ENCODE peak calls at places on chromosomes 3 and 15, in four cellular contexts. L is endothelial cell of umbilical vein, B is brain microvascular endothelial cell, D is pancreas. V is an unnamed sample.

GRCh38 chr3:5302661-5303060 is 115.2 kb downstream of the EDEM1 start:
- DNase-seq in L (no peak), D (no peak), B (no peak), V (no peak)

GRCh38 chr3:126305427-126305826 is 51.8 kb downstream of the KLF15 start:
- DNase-seq in D (no peak), B (no peak), L (no peak), V (no peak)

GRCh38 chr3:168088106-168088722 is 7.5 kb downstream of the GOLIM4 start:
- DNase-seq in B (no peak), L (no peak), D (no peak), V (no peak)

GRCh38 chr15:69414702-69415161 is 583 bp downstream of the KIF23 start:
- DNase-seq in D (no peak), B (peak; percentile 92), L (peak; percentile 65), V (no peak)

GRCh38 chr3:177447938-177448337 is 250.7 kb upstream of the TBL1XR1 start:
- DNase-seq in D (peak; percentile 75), L (no peak), B (no peak), V (peak; percentile 92)

GRCh38 chr15:71051539-71051938 is 63.7 kb upstream of the THSD4 start:
- DNase-seq in L (no peak), D (no peak), B (peak; percentile 70), V (no peak)

GRCh38 chr3:114408763-114409162 is 114.9 kb downstream of the TIGIT start:
- DNase-seq in B (no peak), L (no peak), D (no peak), V (no peak)

GRCh38 chr3:152650177-152650576 is 184.8 kb upstream of the P2RY1 start:
- DNase-seq in B (no peak), L (no peak), D (no peak), V (no peak)

GRCh38 chr3:152258448-152259302 is 10.1 kb upstream of the MBNL1 start:
- DNase-seq in B (peak; percentile 98), L (peak; percentile 88), D (peak; percentile 81), V (no peak)

GRCh38 chr3:132435911-132436425 is 18.7 kb downstream of the DNAJC13 start:
- DNase-seq in B (no peak), L (peak; percentile 53), D (no peak), V (no peak)

GRCh38 chr3:128324911-128325592 is 141.6 kb downstream of the DNAJB8 start:
- DNase-seq in L (no peak), B (no peak), D (no peak), V (no peak)

GRCh38 chr3:50299929-50300680 is 900 bp upstream of the HYAL3 start:
- DNase-seq in D (no peak), B (no peak), L (no peak), V (no peak)

GRCh38 chr3:11195721-11196332 is 41.5 kb downstream of the HRH1 start:
- DNase-seq in L (peak; percentile 65), B (peak; percentile 42), D (no peak), V (no peak)

GRCh38 chr3:23094890-23095462 is 108.2 kb upstream of the UBE2E2 start:
- DNase-seq in L (peak; percentile 70), D (no peak), B (peak; percentile 40), V (no peak)

GRCh38 chr15:85867250-85867649 is 72.5 kb upstream of the KLHL25 start:
- DNase-seq in D (no peak), L (no peak), B (no peak), V (no peak)

GRCh38 chr3:53069422-53070068 is 23.7 kb upstream of the SFMBT1 start:
- DNase-seq in D (no peak), B (peak; percentile 28), L (no peak), V (no peak)

GRCh38 chr3:184354121-184354728 is 7.2 kb downstream of the CLCN2 start:
- DNase-seq in L (peak; percentile 37), B (no peak), D (no peak), V (no peak)

GRCh38 chr3:71581981-71582611 is 1.4 kb downstream of the FOXP1 start:
- DNase-seq in L (peak; percentile 56), B (no peak), D (peak; percentile 67), V (peak; percentile 64)

GRCh38 chr3:180693656-180694055 is 14.4 kb upstream of the CCDC39 start:
- DNase-seq in B (no peak), L (no peak), D (no peak), V (no peak)

GRCh38 chr3:197354195-197355059 is 56.0 kb upstream of the DLG1 start:
- DNase-seq in D (no peak), L (no peak), B (no peak), V (no peak)

GRCh38 chr3:113283306-113283705 is 71.9 kb downstream of the BOC start:
- DNase-seq in B (no peak), L (no peak), D (no peak), V (no peak)

GRCh38 chr3:95302044-95302443 is 1239.2 kb downstream of the NSUN3 start:
- DNase-seq in B (peak; percentile 86), L (no peak), D (no peak), V (no peak)

GRCh38 chr15:62365795-62366442 is 200.8 kb upstream of the C2CD4B start:
- DNase-seq in D (no peak), L (no peak), B (no peak), V (no peak)

GRCh38 chr3:11538581-11538980 is 105.1 kb downstream of the VGLL4 start:
- DNase-seq in B (no peak), L (no peak), D (no peak), V (no peak)

GRCh38 chr3:29721789-29722188 is 440.9 kb downstream of the RBMS3 start:
- DNase-seq in D (no peak), L (no peak), B (no peak), V (no peak)

GRCh38 chr3:55569033-55569518 is 82.0 kb upstream of the WNT5A start:
- DNase-seq in D (no peak), B (no peak), L (no peak), V (no peak)

GRCh38 chr3:111568355-111568754 is 26.4 kb downstream of the CD96 start:
- DNase-seq in B (no peak), D (no peak), L (no peak), V (no peak)

GRCh38 chr3:111571272-111571671 is 23.9 kb downstream of the ZBED2 start:
- DNase-seq in D (no peak), B (no peak), L (no peak), V (no peak)

GRCh38 chr3:111572061-111572460 is 23.1 kb downstream of the ZBED2 start:
- DNase-seq in D (no peak), B (no peak), L (no peak), V (no peak)

GRCh38 chr3:111568906-111569305 is 26.2 kb downstream of the ZBED2 start:
- DNase-seq in B (no peak), D (no peak), L (no peak), V (no peak)

GRCh38 chr3:111570404-111571030 is 24.6 kb downstream of the ZBED2 start:
- DNase-seq in D (no peak), B (no peak), L (no peak), V (no peak)
- TF ChIP-seq CTCF in D (no peak), B (no peak), L (no peak), V (no peak)

GRCh38 chr15:58058729-58059128 is 6.8 kb downstream of the ALDH1A2 start:
- DNase-seq in B (no peak), L (no peak), D (no peak), V (no peak)

GRCh38 chr15:58058068-58058467 is 7.4 kb downstream of the ALDH1A2 start:
- DNase-seq in B (no peak), D (no peak), L (no peak), V (no peak)

GRCh38 chr15:58053236-58054153 is 12.0 kb downstream of the ALDH1A2 start:
- DNase-seq in B (no peak), L (no peak), D (no peak), V (no peak)

GRCh38 chr15:58057559-58057958 is 8.0 kb downstream of the ALDH1A2 start:
- DNase-seq in B (no peak), D (no peak), L (no peak), V (no peak)

DNA sequence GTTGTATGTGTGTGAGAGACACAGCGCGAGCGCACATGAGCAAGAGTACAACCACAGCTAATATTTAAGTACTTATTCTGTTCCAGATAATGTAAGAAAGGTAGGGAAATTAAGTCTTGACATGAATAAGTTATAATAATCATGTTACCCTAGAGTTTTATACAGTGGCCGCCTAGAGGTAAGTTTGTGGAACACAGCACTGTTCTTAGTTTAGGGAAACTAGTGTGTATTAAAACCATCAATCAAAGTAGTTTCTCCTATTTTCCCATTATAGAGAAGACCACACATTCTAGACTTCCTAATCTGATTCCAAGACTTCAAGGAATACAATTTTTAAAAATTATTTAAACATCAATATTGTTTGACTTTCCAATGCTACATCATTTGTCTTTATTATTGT is 9.5 kb downstream of the ALDH1A2 start:
- DNase-seq in L (no peak), B (no peak), D (no peak), V (no peak)
- TF ChIP-seq CTCF in L (no peak), B (peak; percentile 36), D (no peak), V (no peak)

DNA sequence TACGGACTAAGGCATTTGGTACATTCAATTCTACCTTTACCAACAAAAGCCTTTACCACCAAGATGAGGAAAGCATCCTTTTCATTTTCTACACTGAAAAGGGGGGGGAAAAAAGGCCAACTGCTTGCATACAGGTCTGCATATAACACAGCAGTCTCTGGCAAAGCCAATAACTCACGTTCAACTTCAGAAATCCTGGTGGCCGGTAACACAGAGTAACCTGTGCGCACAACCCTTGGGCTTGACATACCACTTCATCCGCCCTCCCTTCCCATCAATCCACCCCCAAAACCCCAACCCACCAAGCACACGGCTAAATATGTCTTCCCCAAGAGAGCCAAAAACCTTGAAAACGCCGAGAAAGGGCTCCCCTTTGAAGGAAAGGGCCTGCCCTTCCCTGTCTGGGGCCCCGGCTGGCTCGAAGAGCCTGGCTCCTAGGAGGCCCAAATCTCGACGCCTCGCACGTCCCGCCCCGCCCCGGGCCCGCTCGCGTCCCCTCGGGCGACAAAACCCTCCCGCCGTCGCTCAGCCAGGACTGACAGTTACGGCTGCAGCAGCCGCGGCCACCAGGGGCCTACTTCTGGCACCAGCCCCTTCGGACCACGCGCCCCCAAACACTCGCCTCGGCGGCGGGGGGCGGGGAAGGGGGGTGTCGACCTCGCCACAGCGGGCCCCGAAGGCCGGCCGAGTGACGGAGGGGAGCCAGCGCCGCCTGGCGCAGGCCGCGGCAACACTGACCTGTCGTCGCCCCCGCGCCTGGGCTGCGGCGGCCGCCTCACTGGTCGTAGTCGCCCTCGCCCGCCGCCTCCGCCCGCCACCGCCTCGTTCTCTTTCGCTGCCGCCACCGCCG is 848 bp downstream of the UBE3A start:
- DNase-seq in L (peak; percentile 63), B (peak; percentile 12), D (peak; percentile 51), V (peak; percentile 28)
- TF ChIP-seq CTCF in L (peak; percentile 23), B (no peak), D (no peak), V (no peak)

GRCh38 chr15:67135494-67135893 is 70.1 kb downstream of the SMAD3 start:
- DNase-seq in B (no peak), L (peak; percentile 61), D (no peak), V (no peak)
- TF ChIP-seq CTCF in B (no peak), L (no peak), D (no peak), V (no peak)

DNA sequence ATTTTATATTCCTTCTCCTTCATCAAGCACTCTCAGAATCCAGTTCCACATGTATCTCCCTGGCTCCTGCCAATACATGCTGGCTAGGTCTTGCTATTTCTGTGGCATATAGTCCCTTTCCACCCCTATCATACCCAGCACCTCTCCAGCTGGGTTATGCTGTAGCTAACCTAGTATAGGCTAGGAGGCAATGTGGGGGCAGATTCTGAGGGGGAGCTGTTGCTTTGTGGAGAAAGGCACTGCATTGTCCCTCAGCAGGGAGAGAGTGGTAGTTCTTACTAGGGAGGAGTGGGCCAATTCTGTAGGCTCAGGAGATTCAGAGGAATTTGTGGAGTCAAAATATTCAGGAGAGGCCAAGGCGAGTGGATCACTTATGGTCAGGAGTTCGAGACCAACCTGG is 39.4 kb upstream of the UBL7 start:
- DNase-seq in D (no peak), L (no peak), B (no peak), V (no peak)
- TF ChIP-seq CTCF in D (no peak), L (no peak), B (no peak), V (no peak)

GRCh38 chr3:44805960-44806359 is 44.4 kb downstream of the KIF15 start:
- DNase-seq in L (no peak), B (no peak), D (no peak), V (no peak)
- TF ChIP-seq CTCF in L (no peak), B (no peak), D (no peak), V (no peak)